ENCODE peak calls at places on chromosomes 12 and 14, in four cellular contexts. O is stomach, B is Panc1, T is HCT116. Z is an unnamed sample.

GRCh38 chr14:87810711-87811110 is 182.3 kb downstream of the GALC start:
- DNase-seq in O (no peak), B (no peak), T (no peak), Z (no peak)

GRCh38 chr12:53424626-53425514 is 1.2 kb downstream of the AMHR2 start:
- DNase-seq in O (no peak), B (no peak), T (no peak), Z (no peak)

GRCh38 chr14:54599932-54600331 is 33.0 kb downstream of the SAMD4A start:
- DNase-seq in O (no peak), B (no peak), T (no peak), Z (no peak)

GRCh38 chr14:93973607-93974006 is 2.8 kb downstream of the ASB2 start:
- DNase-seq in O (no peak), B (no peak), T (no peak), Z (no peak)

GRCh38 chr14:89767861-89768268 is 186.7 kb downstream of the EFCAB11 start:
- DNase-seq in O (no peak), B (peak; percentile 25), T (peak; percentile 43), Z (no peak)

GRCh38 chr12:96366255-96366654 is 34.0 kb downstream of the CDK17 start:
- DNase-seq in O (no peak), B (no peak), T (no peak), Z (no peak)

GRCh38 chr12:46187023-46187422 is 81.8 kb downstream of the SLC38A1 start:
- DNase-seq in O (no peak), B (no peak), T (no peak), Z (peak; percentile 60)

GRCh38 chr12:102675672-102676071 is 195.3 kb upstream of the IGF1 start:
- DNase-seq in O (no peak), B (no peak), T (no peak), Z (no peak)

GRCh38 chr12:59381106-59381505 is 214.7 kb upstream of the SLC16A7 start:
- DNase-seq in O (no peak), B (no peak), T (no peak), Z (no peak)

GRCh38 chr12:52464921-52465320 is 8.7 kb downstream of the KRT6C start:
- DNase-seq in O (no peak), B (no peak), T (no peak), Z (no peak)

GRCh38 chr12:103639983-103640382 is 52.9 kb downstream of the STAB2 start:
- DNase-seq in O (no peak), B (no peak), T (no peak), Z (no peak)

GRCh38 chr12:89016970-89017778 is 335.1 kb downstream of the DUSP6 start:
- DNase-seq in O (no peak), B (peak; percentile 51), T (peak; percentile 76), Z (peak; percentile 53)

GRCh38 chr12:32671930-32672785 is 6.9 kb upstream of the DNM1L start:
- DNase-seq in O (peak; percentile 47), B (peak; percentile 51), T (peak; percentile 46), Z (peak; percentile 32)

GRCh38 chr14:66066991-66067788 is 419.0 kb upstream of the CCDC196 start:
- DNase-seq in O (no peak), B (no peak), T (no peak), Z (no peak)

GRCh38 chr12:75660805-75661404 is 149.5 kb upstream of the KRR1 start:
- DNase-seq in O (no peak), B (no peak), T (peak; percentile 73), Z (no peak)

GRCh38 chr14:36518031-36518585 is 1.9 kb downstream of the NKX2-1 start:
- DNase-seq in O (no peak), B (no peak), T (no peak), Z (no peak)

GRCh38 chr14:69261761-69262331 is 1.9 kb downstream of the GALNT16 start:
- DNase-seq in O (no peak), B (no peak), T (no peak), Z (no peak)

GRCh38 chr14:69263364-69263763 is 3.4 kb downstream of the GALNT16 start:
- DNase-seq in O (no peak), B (no peak), T (no peak), Z (no peak)

GRCh38 chr14:69260979-69261605 is 1.1 kb downstream of the GALNT16 start:
- DNase-seq in O (peak; percentile 37), B (no peak), T (no peak), Z (peak; percentile 14)

GRCh38 chr14:69262516-69262915 is 2.6 kb downstream of the GALNT16 start:
- DNase-seq in O (no peak), B (no peak), T (no peak), Z (no peak)

GRCh38 chr14:69263771-69264170 is 3.8 kb downstream of the GALNT16 start:
- DNase-seq in O (no peak), B (no peak), T (no peak), Z (no peak)
- H3K27me3 ChIP-seq in O (peaks cover 9% of the 10 kb centered on the region), B (peaks cover 6% of the 10 kb centered on the region), T (peaks cover 10% of the 10 kb centered on the region), Z (no peaks in the 10 kb centered on the region)

DNA sequence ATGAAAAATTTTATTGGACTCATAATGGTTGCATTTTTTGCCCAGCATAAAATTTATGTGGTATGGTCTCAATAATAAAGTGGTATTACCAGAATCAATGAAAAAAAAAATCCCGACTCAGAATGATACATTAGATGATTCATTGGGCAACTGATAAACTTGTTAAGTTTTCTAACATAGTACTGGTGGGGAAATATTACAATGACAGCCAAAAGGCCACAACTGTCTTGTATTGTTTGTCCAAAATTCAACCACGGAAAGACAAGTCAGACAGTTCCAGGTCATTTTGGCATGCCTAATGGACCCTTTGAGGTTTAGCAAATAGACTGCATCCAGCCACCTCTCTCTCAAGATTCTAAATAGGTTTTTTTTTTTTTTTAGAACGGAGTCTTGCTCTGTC is 70.5 kb upstream of the TRIM9 start:
- DNase-seq in O (no peak), B (no peak), T (no peak), Z (no peak)
- H3K27ac ChIP-seq in O (no peak overlapping the region), B (no peak overlapping the region), T (no peak overlapping the region), Z (no peak overlapping the region)

GRCh38 chr12:25458047-25458552 is 95.0 kb downstream of the LMNTD1 start:
- DNase-seq in O (no peak), B (peak; percentile 94), T (peak; percentile 95), Z (no peak)
- TF ChIP-seq POLR2AphosphoS5 in O (no peak), B (no peak), T (peak; percentile 42), Z (no peak)

GRCh38 chr12:4588916-4589315 is 26.9 kb downstream of the DYRK4 start:
- DNase-seq in O (no peak), B (no peak), T (no peak), Z (no peak)
- H3K27me3 ChIP-seq in O (no peaks in the 10 kb centered on the region), B (no peaks in the 10 kb centered on the region), T (no peaks in the 10 kb centered on the region), Z (no peaks in the 10 kb centered on the region)

DNA sequence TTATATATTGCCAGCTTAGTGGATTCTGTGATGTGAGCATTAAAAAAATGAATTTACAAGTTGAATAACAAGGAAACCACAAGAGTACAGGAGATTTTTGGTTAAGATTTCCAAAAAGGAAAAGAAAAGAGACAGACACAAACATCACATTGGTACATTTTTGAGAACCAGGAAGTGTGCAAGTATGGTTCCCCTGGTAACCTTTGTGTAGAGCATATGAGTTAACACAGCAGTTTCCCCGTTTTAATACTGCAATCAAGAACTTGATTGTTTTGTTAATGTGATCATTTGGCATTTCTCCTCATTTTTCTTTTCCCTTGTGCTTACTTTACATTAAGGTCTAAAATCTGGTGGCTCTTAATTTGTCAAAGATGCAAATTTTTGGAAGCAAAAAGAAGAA is 490.4 kb upstream of the ATP2B1 start:
- DNase-seq in O (no peak), B (no peak), T (no peak), Z (no peak)
- H3K27ac ChIP-seq in O (no peak overlapping the region), B (no peak overlapping the region), T (no peak overlapping the region), Z (no peak overlapping the region)

GRCh38 chr14:37594916-37595808 is at the start of the genes FOXA1 and TTC6:
- DNase-seq in O (peak; percentile 83), B (no peak), T (peak; percentile 31), Z (peak; percentile 85)
- TF ChIP-seq POLR2AphosphoS5 in O (no peak), B (no peak), T (no peak), Z (no peak)

GRCh38 chr12:98757455-98757854 is 112.4 kb downstream of the APAF1 start:
- DNase-seq in O (no peak), B (no peak), T (no peak), Z (no peak)
- H3K27me3 ChIP-seq in O (no peaks in the 10 kb centered on the region), B (no peaks in the 10 kb centered on the region), T (peaks cover under 1% of the 10 kb centered on the region), Z (no peaks in the 10 kb centered on the region)

DNA sequence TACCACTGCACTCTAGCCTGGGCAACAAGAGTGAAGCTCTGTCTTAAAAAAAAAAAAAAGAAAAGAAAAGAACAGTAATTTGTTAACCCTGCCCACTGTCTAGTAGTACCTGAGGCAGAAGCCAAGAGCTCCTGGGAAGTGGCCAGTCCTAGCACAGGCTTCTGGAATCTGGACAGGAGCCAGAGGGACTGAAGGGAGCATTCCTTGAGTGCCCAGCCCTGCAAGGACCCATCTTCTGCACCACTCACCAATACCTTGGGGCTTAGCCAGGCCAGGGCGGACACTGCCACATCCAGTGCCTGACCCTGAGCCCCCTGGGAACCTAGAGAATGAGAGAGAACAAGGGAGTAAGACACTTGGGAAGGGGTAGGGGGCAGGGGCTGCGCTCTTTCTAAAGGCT is 33.7 kb downstream of the PARP2 start:
- DNase-seq in O (peak; percentile 67), B (no peak), T (no peak), Z (no peak)
- H3K27ac ChIP-seq in O (no peak overlapping the region), B (no peak overlapping the region), T (no peak overlapping the region), Z (no peak overlapping the region)

GRCh38 chr12:80317899-80318298 is 126.1 kb upstream of the PTPRQ start:
- DNase-seq in O (no peak), B (no peak), T (no peak), Z (no peak)

GRCh38 chr12:80316141-80316700 is 127.8 kb upstream of the PTPRQ start:
- DNase-seq in O (no peak), B (no peak), T (no peak), Z (no peak)

GRCh38 chr12:80320121-80320678 is 123.8 kb upstream of the PTPRQ start:
- DNase-seq in O (no peak), B (no peak), T (no peak), Z (no peak)

GRCh38 chr12:80325167-80325959 is 118.7 kb upstream of the PTPRQ start:
- DNase-seq in O (no peak), B (no peak), T (no peak), Z (no peak)

GRCh38 chr12:80321653-80322052 is 122.4 kb upstream of the PTPRQ start:
- DNase-seq in O (no peak), B (no peak), T (no peak), Z (peak; percentile 60)
- TF ChIP-seq POLR2AphosphoS5 in O (no peak), B (no peak), T (no peak), Z (peak; percentile 80)

Z was measured in prostate gland.